ENCODE peak calls at places on chromosomes 1 and 21, in seven cellular contexts. N is HCT116, I is uterus, S is AG04449, H is AG10803, D is hepatocyte, L is lower leg skin. M is an unnamed sample.

GRCh38 chr1:89254658-89255287 is 17.9 kb downstream of the GBP5 start:
- DNase-seq in N (no peak), I (no peak), S (no peak), H (no peak), D (no peak), L (no peak), M (no peak)

GRCh38 chr1:34794001-34794789 is 1.4 kb downstream of the GJA4 start:
- DNase-seq in N (no peak), I (no peak), S (no peak), H (no peak), D (no peak), L (peak), M (no peak)

GRCh38 chr21:33640697-33641338 is 723 bp downstream of the CRYZL1 start:
- DNase-seq in N (peak), I (peak), S (no peak), H (peak), D (peak), L (no peak), M (peak)

GRCh38 chr1:79373481-79374132 is 367.1 kb upstream of the ADGRL4 start:
- DNase-seq in N (no peak), I (no peak), S (no peak), H (peak), D (no peak), L (no peak), M (peak)

GRCh38 chr21:35933466-35933865 is 126.9 kb downstream of the SETD4 start:
- DNase-seq in N (peak), I (peak), S (peak), H (peak), D (peak), L (peak), M (peak)

GRCh38 chr1:109726728-109727127 is 14.1 kb downstream of the GSTM3 start:
- DNase-seq in N (no peak), I (no peak), S (no peak), H (no peak), D (no peak), L (no peak), M (no peak)

GRCh38 chr1:156146749-156147405 is 6.5 kb upstream of the SEMA4A start:
- DNase-seq in N (no peak), I (no peak), S (no peak), H (peak), D (no peak), L (no peak), M (no peak)

GRCh38 chr1:211382182-211382713 is 55.6 kb downstream of the TRAF5 start:
- DNase-seq in N (no peak), I (no peak), S (no peak), H (no peak), D (no peak), L (no peak), M (no peak)

GRCh38 chr1:105608713-105609112 is 1447.8 kb upstream of the PRMT6 start:
- DNase-seq in N (no peak), I (no peak), S (peak), H (peak), D (peak), L (no peak), M (no peak)

GRCh38 chr21:41681336-41681801 is 85.5 kb downstream of the RIPK4 start:
- DNase-seq in N (no peak), I (no peak), S (no peak), H (no peak), D (no peak), L (no peak), M (no peak)

GRCh38 chr1:81174052-81174451 is 626.7 kb upstream of the ADGRL2 start:
- DNase-seq in N (no peak), I (no peak), S (no peak), H (peak), D (no peak), L (no peak), M (peak)

GRCh38 chr1:235873571-235873970 is 6.9 kb upstream of the LYST start:
- DNase-seq in N (no peak), I (no peak), S (no peak), H (no peak), D (no peak), L (no peak), M (no peak)

GRCh38 chr1:177897601-177898376 is 72.1 kb downstream of the SEC16B start:
- DNase-seq in N (no peak), I (no peak), S (no peak), H (no peak), D (peak), L (no peak), M (no peak)

GRCh38 chr1:2170211-2170610 is 24.4 kb downstream of the FAAP20 start:
- DNase-seq in N (no peak), I (no peak), S (no peak), H (peak), D (no peak), L (no peak), M (no peak)

GRCh38 chr1:237220243-237220642 is 178.3 kb downstream of the RYR2 start:
- DNase-seq in N (no peak), I (no peak), S (no peak), H (no peak), D (no peak), L (no peak), M (no peak)

GRCh38 chr1:8992936-8993687 is 33.1 kb downstream of the SLC2A7 start:
- DNase-seq in N (no peak), I (no peak), S (no peak), H (no peak), D (no peak), L (no peak), M (no peak)

GRCh38 chr21:28737671-28738279 is 254.9 kb downstream of the LTN1 start:
- DNase-seq in N (no peak), I (no peak), S (no peak), H (no peak), D (peak), L (no peak), M (peak)

GRCh38 chr21:45257673-45258341 is 29.9 kb downstream of the POFUT2 start:
- DNase-seq in N (no peak), I (no peak), S (no peak), H (no peak), D (no peak), L (peak), M (no peak)

GRCh38 chr21:36766511-36766910 is 67.6 kb downstream of the SIM2 start:
- DNase-seq in N (no peak), I (no peak), S (no peak), H (no peak), D (no peak), L (peak), M (no peak)

GRCh38 chr1:50774759-50775351 is 185.2 kb downstream of the FAF1 start:
- DNase-seq in N (peak), I (no peak), S (peak), H (peak), D (peak), L (no peak), M (peak)

GRCh38 chr1:227120827-227121226 is 180.7 kb downstream of the COQ8A start:
- DNase-seq in N (no peak), I (no peak), S (no peak), H (no peak), D (no peak), L (no peak), M (no peak)

GRCh38 chr1:3541930-3542329 is 69.4 kb downstream of the MEGF6 start:
- DNase-seq in N (no peak), I (no peak), S (no peak), H (no peak), D (peak), L (no peak), M (no peak)

GRCh38 chr21:45516671-45517151 is 25.5 kb downstream of the SLC19A1 start:
- DNase-seq in N (no peak), I (no peak), S (no peak), H (no peak), D (no peak), L (no peak), M (no peak)

GRCh38 chr1:101873672-101874071 is 123.1 kb downstream of the OLFM3 start:
- DNase-seq in N (no peak), I (no peak), S (no peak), H (no peak), D (no peak), L (no peak), M (no peak)

GRCh38 chr1:204828352-204828850 is 42.3 kb upstream of the NFASC start:
- DNase-seq in N (no peak), I (peak), S (no peak), H (peak), D (peak), L (no peak), M (peak)

GRCh38 chr1:60066001-60066400 is 7.6 kb downstream of the C1orf87 start:
- DNase-seq in N (no peak), I (no peak), S (peak), H (peak), D (no peak), L (no peak), M (peak)

GRCh38 chr1:4613606-4614370 is 40.6 kb upstream of the AJAP1 start:
- DNase-seq in N (no peak), I (no peak), S (no peak), H (no peak), D (no peak), L (no peak), M (no peak)
- H3K4me3 ChIP-seq in N (no peak), I (no peak), S (no peak), H (no peak), D (no peak), L (no peak), M (no peak)

GRCh38 chr1:182056596-182057366 is 4.7 kb downstream of the ZNF648 start:
- DNase-seq in N (no peak), I (no peak), S (no peak), H (no peak), D (no peak), L (no peak), M (no peak)

GRCh38 chr1:182059936-182060335 is 1.6 kb downstream of the ZNF648 start:
- DNase-seq in N (no peak), I (no peak), S (no peak), H (no peak), D (no peak), L (no peak), M (no peak)

GRCh38 chr1:182050481-182051438 is 10.8 kb downstream of the ZNF648 start:
- DNase-seq in N (no peak), I (no peak), S (no peak), H (no peak), D (no peak), L (no peak), M (no peak)

GRCh38 chr1:182051938-182052337 is 9.6 kb downstream of the ZNF648 start:
- DNase-seq in N (no peak), I (no peak), S (no peak), H (no peak), D (no peak), L (no peak), M (no peak)

GRCh38 chr1:182054698-182055326 is 6.7 kb downstream of the ZNF648 start:
- DNase-seq in N (peak), I (peak), S (no peak), H (peak), D (peak), L (no peak), M (peak)
- TF ChIP-seq CTCF in N (peak), I (no peak), S (peak), H (peak), D (peak), L (no peak), M (peak)

DNA sequence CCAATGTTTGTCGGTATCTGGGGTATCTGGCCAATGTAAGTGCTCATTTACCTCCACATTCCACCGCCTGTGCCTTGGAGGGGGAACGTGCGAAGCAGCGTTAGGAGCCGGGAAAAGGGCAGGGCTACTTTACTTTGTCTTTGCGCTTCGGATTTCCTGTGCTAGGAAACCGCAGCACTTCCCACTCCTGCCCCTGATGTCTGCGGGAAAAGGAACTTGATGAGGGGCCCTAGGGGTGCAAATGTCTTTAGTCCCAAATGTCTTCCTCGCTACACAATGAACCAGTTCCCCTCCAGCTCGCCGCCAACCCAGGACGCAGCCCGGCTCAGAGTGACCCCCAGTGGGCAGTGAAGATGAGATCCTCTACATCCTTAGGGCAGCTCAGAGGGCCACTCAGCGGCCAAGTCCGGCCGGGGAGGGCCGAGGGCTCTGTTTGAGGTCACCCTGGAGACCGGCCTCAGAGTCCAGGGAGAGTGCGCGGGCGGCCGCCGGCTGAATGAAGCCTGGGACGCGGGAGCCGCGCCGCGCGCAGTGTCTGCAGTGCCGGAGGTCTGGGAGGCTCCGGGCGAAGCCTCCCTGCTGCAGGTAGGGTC is at the start of gene DYNLT5:
- DNase-seq in N (no peak), I (peak), S (no peak), H (peak), D (peak), L (peak), M (peak)
- H3K4me3 ChIP-seq in N (no peak), I (peak), S (peak), H (peak), D (peak), L (no peak), M (peak)

DNA sequence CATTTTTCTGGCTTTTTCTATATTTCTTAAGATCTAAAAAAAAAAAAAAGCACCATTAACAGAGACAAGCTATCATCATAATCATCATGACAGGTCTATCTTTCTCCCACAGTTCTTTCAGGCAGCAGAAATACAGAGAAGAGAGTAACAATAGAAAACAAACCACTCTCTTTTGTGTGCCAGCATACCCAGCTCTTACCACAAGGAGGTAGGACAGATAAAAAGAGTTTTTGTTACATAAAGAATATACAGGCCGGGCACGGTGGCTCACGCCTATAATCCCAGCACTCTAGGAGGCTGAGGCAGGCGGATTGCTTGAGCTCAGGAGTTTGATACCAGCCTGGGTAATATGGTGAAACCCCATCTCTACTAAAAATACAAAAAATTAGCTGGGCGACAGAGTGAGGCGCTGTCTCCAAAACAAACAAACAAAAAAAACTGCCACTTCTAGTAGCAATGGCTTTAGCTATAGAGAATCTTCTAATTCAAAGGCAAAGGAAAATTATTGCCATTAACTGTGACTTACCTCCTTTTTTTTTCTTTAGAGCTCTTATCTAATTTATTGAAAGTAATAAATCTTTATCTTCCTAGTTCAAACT is 39.7 kb downstream of the ANKRD13C start:
- DNase-seq in N (no peak), I (no peak), S (no peak), H (no peak), D (no peak), L (no peak), M (no peak)
- TF ChIP-seq CTCF in N (peak), I (no peak), S (no peak), H (no peak), D (no peak), L (no peak), M (no peak)

M was measured in fibroblast of lung.